ENCODE peak calls at places on chromosomes 2 and 18, in seven cellular contexts. P, K, J, D, I, Z and M are unnamed samples.

GRCh38 chr2:127735537-127736399 is 34.5 kb downstream of the SFT2D3 start:
- DNase-seq in I (no peak), J (no peak), Z (no peak), P (no peak), K (no peak), D (no peak), M (no peak)

GRCh38 chr2:81266106-81266505 is 961.6 kb upstream of the LRRTM1 start:
- DNase-seq in J (no peak), D (peak; percentile 74), P (peak; percentile 28), Z (no peak), I (peak; percentile 9), K (peak; percentile 46), M (peak; percentile 7)

GRCh38 chr2:63872571-63873328 is 31.1 kb downstream of the UGP2 start:
- DNase-seq in D (no peak), P (no peak), J (no peak), K (no peak), I (no peak), Z (no peak), M (no peak)

GRCh38 chr18:31563778-31564177 is 27.9 kb upstream of the TTR start:
- DNase-seq in P (no peak), D (no peak), K (no peak), I (no peak), J (no peak), Z (no peak), M (no peak)

GRCh38 chr2:226581004-226581403 is 218.6 kb downstream of the IRS1 start:
- DNase-seq in J (no peak), P (no peak), I (no peak), D (peak; percentile 47), Z (no peak), K (no peak), M (no peak)

GRCh38 chr2:100845141-100845991 is 25.4 kb downstream of the NPAS2 start:
- DNase-seq in P (no peak), Z (no peak), K (no peak), D (no peak), I (no peak), J (no peak), M (no peak)

GRCh38 chr2:238754259-238754658 is 93.6 kb upstream of the TWIST2 start:
- DNase-seq in K (no peak), J (no peak), I (no peak), P (no peak), Z (no peak), D (peak; percentile 20), M (no peak)

GRCh38 chr18:47915229-47915628 is 15.2 kb downstream of the SMAD2 start:
- DNase-seq in P (no peak), K (no peak), Z (no peak), I (no peak), J (peak; percentile 30), D (no peak), M (no peak)

GRCh38 chr2:226398580-226398979 is 401.0 kb downstream of the IRS1 start:
- DNase-seq in P (no peak), D (no peak), Z (no peak), K (no peak), I (no peak), J (peak; percentile 20), M (peak; percentile 33)

GRCh38 chr2:169143998-169144397 is 74.6 kb downstream of the DHRS9 start:
- DNase-seq in Z (no peak), J (no peak), D (no peak), I (no peak), P (no peak), K (no peak), M (no peak)

GRCh38 chr2:113200236-113200635 is 26.5 kb downstream of the PSD4 start:
- DNase-seq in Z (no peak), I (no peak), D (peak; percentile 50), K (no peak), P (peak; percentile 71), J (no peak), M (no peak)

GRCh38 chr2:238424313-238424700 is 2.4 kb upstream of the ASB1 start:
- DNase-seq in Z (no peak), D (no peak), I (no peak), P (no peak), K (no peak), J (peak; percentile 33), M (no peak)

GRCh38 chr2:216698291-216698690 is 2.9 kb upstream of the IGFBP5 start:
- DNase-seq in D (no peak), P (no peak), I (no peak), Z (no peak), K (no peak), J (no peak), M (no peak)

GRCh38 chr18:79555885-79556284 is 123.7 kb upstream of the CTDP1 start:
- DNase-seq in P (peak; percentile 17), J (no peak), K (no peak), Z (no peak), I (no peak), D (no peak), M (no peak)

GRCh38 chr18:79939096-79939495 is 12.4 kb downstream of the SLC66A2 start:
- DNase-seq in K (no peak), D (no peak), P (no peak), J (no peak), Z (no peak), I (no peak), M (no peak)

GRCh38 chr2:195057001-195057400 is 600.0 kb upstream of the SLC39A10 start:
- DNase-seq in Z (no peak), J (no peak), K (no peak), I (no peak), D (no peak), P (no peak), M (no peak)

GRCh38 chr2:103788346-103788745 is 1026.5 kb downstream of the TMEM182 start:
- DNase-seq in K (no peak), Z (no peak), J (no peak), D (no peak), I (no peak), P (no peak), M (no peak)

GRCh38 chr2:20668871-20669475 is 2.0 kb downstream of the GDF7 start:
- DNase-seq in D (no peak), Z (no peak), J (no peak), K (no peak), I (no peak), P (no peak), M (no peak)

GRCh38 chr2:151789055-151789834 is 39.0 kb downstream of the ARL5A start:
- DNase-seq in P (no peak), J (no peak), D (no peak), K (no peak), Z (no peak), I (no peak), M (no peak)

GRCh38 chr2:222318712-222319575 is 20.1 kb upstream of the PAX3 start:
- DNase-seq in P (no peak), I (peak; percentile 43), D (no peak), Z (peak; percentile 8), K (peak; percentile 69), J (no peak), M (peak; percentile 49)

GRCh38 chr2:190717764-190718651 is 69.1 kb downstream of the NAB1 start:
- DNase-seq in D (no peak), J (no peak), K (no peak), I (no peak), Z (peak; percentile 69), P (no peak), M (no peak)

GRCh38 chr18:21453512-21453862 is 147.0 kb downstream of the ESCO1 start:
- DNase-seq in K (no peak), I (no peak), Z (peak; percentile 77), P (no peak), D (no peak), J (no peak), M (no peak)

GRCh38 chr2:233935426-233935825 is 18.3 kb downstream of the TRPM8 start:
- DNase-seq in J (no peak), I (no peak), D (no peak), K (no peak), Z (no peak), P (no peak), M (no peak)

GRCh38 chr2:127104881-127105655 is 1.9 kb downstream of the BIN1 start:
- DNase-seq in P (peak; percentile 28), J (no peak), D (peak; percentile 32), I (no peak), Z (no peak), K (peak; percentile 47), M (peak; percentile 51)

GRCh38 chr2:37825586-37825985 is 99.5 kb upstream of the RMDN2 start:
- DNase-seq in J (no peak), D (no peak), K (no peak), I (no peak), P (no peak), Z (no peak), M (no peak)

GRCh38 chr2:37816036-37816435 is 109.1 kb upstream of the RMDN2 start:
- DNase-seq in Z (no peak), P (no peak), I (no peak), K (no peak), J (no peak), D (no peak), M (peak; percentile 36)

GRCh38 chr2:37816686-37817085 is 108.4 kb upstream of the RMDN2 start:
- DNase-seq in J (no peak), Z (no peak), P (no peak), I (no peak), K (no peak), D (no peak), M (no peak)

GRCh38 chr2:37819228-37819627 is 105.9 kb upstream of the RMDN2 start:
- DNase-seq in P (no peak), I (no peak), D (no peak), J (peak; percentile 97), Z (no peak), K (no peak), M (peak; percentile 76)

DNA sequence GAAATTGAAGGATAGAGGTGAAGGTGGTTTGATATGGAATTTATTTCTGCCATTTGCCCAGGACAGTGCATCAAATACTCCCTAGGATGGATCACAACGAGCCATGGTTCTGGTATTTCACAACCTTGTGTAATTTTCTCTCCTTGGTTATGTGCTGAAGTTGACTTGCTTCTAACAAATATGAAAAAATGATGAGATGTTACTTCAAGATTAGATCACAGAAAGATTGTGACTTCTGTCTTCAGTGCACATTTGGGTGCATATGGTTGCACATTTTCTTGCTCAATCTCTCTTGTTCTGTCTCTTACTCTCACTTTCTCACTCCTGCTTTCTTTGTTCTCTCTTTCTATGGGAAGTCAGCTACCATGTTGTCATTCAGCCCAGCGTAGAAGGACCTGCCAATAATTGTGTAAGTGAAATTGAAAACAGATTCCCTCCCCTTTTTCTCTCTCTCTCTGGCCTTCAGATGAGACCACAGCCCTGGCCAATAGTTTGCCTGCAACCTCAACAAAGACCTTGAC is 104.6 kb upstream of the RMDN2 start:
- DNase-seq in I (no peak), P (no peak), K (no peak), J (no peak), Z (peak; percentile 42), D (no peak), M (no peak)
- H2AK5ac ChIP-seq in I (no peak overlapping the region), P (no peak overlapping the region), K (no peak overlapping the region), J (peak overlapping the region; percentile 36), Z (no peak overlapping the region), D (no peak overlapping the region), M (no peak overlapping the region)

GRCh38 chr2:124538549-124538948 is 513.5 kb downstream of the CNTNAP5 start:
- DNase-seq in K (no peak), P (no peak), I (no peak), Z (no peak), D (no peak), J (no peak), M (no peak)
- H2BK120ac ChIP-seq in K (no peak overlapping the region), P (no peak overlapping the region), I (no peak overlapping the region), Z (no peak overlapping the region), D (no peak overlapping the region), J (no peak overlapping the region), M (no peak overlapping the region)

GRCh38 chr2:201816674-201817073 is 10.3 kb downstream of the CDK15 start:
- DNase-seq in I (no peak), D (no peak), J (no peak), K (no peak), P (no peak), Z (no peak), M (no peak)
- H2AK5ac ChIP-seq in I (no peak overlapping the region), D (no peak overlapping the region), J (no peak overlapping the region), K (no peak overlapping the region), P (no peak overlapping the region), Z (no peak overlapping the region), M (no peak overlapping the region)

GRCh38 chr18:50107468-50107867 is 87.5 kb downstream of the MYO5B start:
- DNase-seq in K (no peak), I (no peak), J (no peak), D (no peak), Z (no peak), P (no peak), M (no peak)
- H2BK120ac ChIP-seq in K (no peak overlapping the region), I (no peak overlapping the region), J (no peak overlapping the region), D (no peak overlapping the region), Z (no peak overlapping the region), P (no peak overlapping the region), M (no peak overlapping the region)